ENCODE peak calls at places on chromosomes 2 and 18, in nine cellular contexts. One of them, this sample, is unnamed.

GRCh38 chr2:112941753-112942653 is 31.0 kb downstream of the IL37 start:
- DNase-seq in NCI-H1436 treated with DMSO at 0.1 percent for 48 hours: no peak
- DNase-seq in EH: peak
- DNase-seq in iris pigment epithelial cell: peak
- DNase-seq in right atrium auricular region: no peak
- DNase-seq in endothelial cell: peak
- DNase-seq in AG08395: peak
- DNase-seq in transverse colon: peak
- DNase-seq in NCI-H2081: peak
- DNase-seq in this sample: peak

GRCh38 chr2:120846406-120847095 is 110.9 kb downstream of the GLI2 start:
- DNase-seq in NCI-H1436 treated with DMSO at 0.1 percent for 48 hours: no peak
- DNase-seq in EH: no peak
- DNase-seq in iris pigment epithelial cell: no peak
- DNase-seq in right atrium auricular region: no peak
- DNase-seq in endothelial cell: no peak
- DNase-seq in AG08395: no peak
- DNase-seq in transverse colon: no peak
- DNase-seq in NCI-H2081: no peak
- DNase-seq in this sample: no peak

GRCh38 chr18:54260376-54261072 is 8.8 kb upstream of the POLI start:
- DNase-seq in NCI-H1436 treated with DMSO at 0.1 percent for 48 hours: no peak
- DNase-seq in EH: no peak
- DNase-seq in iris pigment epithelial cell: peak
- DNase-seq in right atrium auricular region: no peak
- DNase-seq in endothelial cell: no peak
- DNase-seq in AG08395: no peak
- DNase-seq in transverse colon: no peak
- DNase-seq in NCI-H2081: no peak
- DNase-seq in this sample: no peak

GRCh38 chr2:2806711-2807110 is 475.6 kb upstream of the MYT1L start:
- DNase-seq in NCI-H1436 treated with DMSO at 0.1 percent for 48 hours: no peak
- DNase-seq in EH: no peak
- DNase-seq in iris pigment epithelial cell: no peak
- DNase-seq in right atrium auricular region: peak
- DNase-seq in endothelial cell: no peak
- DNase-seq in AG08395: no peak
- DNase-seq in transverse colon: no peak
- DNase-seq in NCI-H2081: no peak
- DNase-seq in this sample: no peak

GRCh38 chr2:180622122-180622918 is 358.1 kb upstream of the UBE2E3 start:
- DNase-seq in NCI-H1436 treated with DMSO at 0.1 percent for 48 hours: no peak
- DNase-seq in EH: peak
- DNase-seq in iris pigment epithelial cell: peak
- DNase-seq in right atrium auricular region: no peak
- DNase-seq in endothelial cell: no peak
- DNase-seq in AG08395: peak
- DNase-seq in transverse colon: no peak
- DNase-seq in NCI-H2081: no peak
- DNase-seq in this sample: peak

GRCh38 chr18:36211612-36212065 is 24.3 kb downstream of the MOCOS start:
- DNase-seq in NCI-H1436 treated with DMSO at 0.1 percent for 48 hours: no peak
- DNase-seq in EH: peak
- DNase-seq in iris pigment epithelial cell: peak
- DNase-seq in right atrium auricular region: no peak
- DNase-seq in endothelial cell: no peak
- DNase-seq in AG08395: peak
- DNase-seq in transverse colon: no peak
- DNase-seq in NCI-H2081: no peak
- DNase-seq in this sample: peak

GRCh38 chr18:73615506-73615905 is 532.1 kb downstream of the FBXO15 start:
- DNase-seq in NCI-H1436 treated with DMSO at 0.1 percent for 48 hours: no peak
- DNase-seq in EH: peak
- DNase-seq in iris pigment epithelial cell: no peak
- DNase-seq in right atrium auricular region: no peak
- DNase-seq in endothelial cell: no peak
- DNase-seq in AG08395: no peak
- DNase-seq in transverse colon: no peak
- DNase-seq in NCI-H2081: no peak
- DNase-seq in this sample: no peak

GRCh38 chr2:63980794-63981193 is 38.4 kb downstream of the VPS54 start:
- DNase-seq in NCI-H1436 treated with DMSO at 0.1 percent for 48 hours: no peak
- DNase-seq in EH: no peak
- DNase-seq in iris pigment epithelial cell: no peak
- DNase-seq in right atrium auricular region: no peak
- DNase-seq in endothelial cell: no peak
- DNase-seq in AG08395: no peak
- DNase-seq in transverse colon: no peak
- DNase-seq in NCI-H2081: no peak
- DNase-seq in this sample: no peak

GRCh38 chr2:207765541-207765940 is 4.2 kb downstream of the FZD5 start:
- DNase-seq in NCI-H1436 treated with DMSO at 0.1 percent for 48 hours: no peak
- DNase-seq in EH: no peak
- DNase-seq in iris pigment epithelial cell: no peak
- DNase-seq in right atrium auricular region: no peak
- DNase-seq in endothelial cell: no peak
- DNase-seq in AG08395: no peak
- DNase-seq in transverse colon: peak
- DNase-seq in NCI-H2081: no peak
- DNase-seq in this sample: no peak

GRCh38 chr18:22559414-22560282 is 141.9 kb upstream of the CTAGE1 start:
- DNase-seq in NCI-H1436 treated with DMSO at 0.1 percent for 48 hours: no peak
- DNase-seq in EH: peak
- DNase-seq in iris pigment epithelial cell: peak
- DNase-seq in right atrium auricular region: peak
- DNase-seq in endothelial cell: peak
- DNase-seq in AG08395: peak
- DNase-seq in transverse colon: peak
- DNase-seq in NCI-H2081: no peak
- DNase-seq in this sample: peak

GRCh38 chr18:23703057-23703986 is 14.1 kb downstream of the LAMA3 start:
- DNase-seq in NCI-H1436 treated with DMSO at 0.1 percent for 48 hours: no peak
- DNase-seq in EH: peak
- DNase-seq in iris pigment epithelial cell: peak
- DNase-seq in right atrium auricular region: no peak
- DNase-seq in endothelial cell: peak
- DNase-seq in AG08395: peak
- DNase-seq in transverse colon: no peak
- DNase-seq in NCI-H2081: peak
- DNase-seq in this sample: no peak

GRCh38 chr2:1769703-1770422 is 25.5 kb upstream of the PXDN start:
- DNase-seq in NCI-H1436 treated with DMSO at 0.1 percent for 48 hours: no peak
- DNase-seq in EH: peak
- DNase-seq in iris pigment epithelial cell: peak
- DNase-seq in right atrium auricular region: no peak
- DNase-seq in endothelial cell: peak
- DNase-seq in AG08395: peak
- DNase-seq in transverse colon: peak
- DNase-seq in NCI-H2081: peak
- DNase-seq in this sample: peak

GRCh38 chr2:10161206-10161931 is 38.8 kb downstream of the RRM2 start:
- DNase-seq in NCI-H1436 treated with DMSO at 0.1 percent for 48 hours: no peak
- DNase-seq in EH: peak
- DNase-seq in iris pigment epithelial cell: peak
- DNase-seq in right atrium auricular region: no peak
- DNase-seq in endothelial cell: no peak
- DNase-seq in AG08395: no peak
- DNase-seq in transverse colon: peak
- DNase-seq in NCI-H2081: no peak
- DNase-seq in this sample: no peak

GRCh38 chr18:629303-630150 is 27.9 kb upstream of the TYMS start:
- DNase-seq in NCI-H1436 treated with DMSO at 0.1 percent for 48 hours: no peak
- DNase-seq in EH: no peak
- DNase-seq in iris pigment epithelial cell: no peak
- DNase-seq in right atrium auricular region: no peak
- DNase-seq in endothelial cell: no peak
- DNase-seq in AG08395: no peak
- DNase-seq in transverse colon: no peak
- DNase-seq in NCI-H2081: no peak
- DNase-seq in this sample: no peak

GRCh38 chr2:207143474-207144190 is 22.1 kb downstream of the KLF7 start:
- DNase-seq in NCI-H1436 treated with DMSO at 0.1 percent for 48 hours: peak
- DNase-seq in EH: peak
- DNase-seq in iris pigment epithelial cell: peak
- DNase-seq in right atrium auricular region: peak
- DNase-seq in endothelial cell: peak
- DNase-seq in AG08395: peak
- DNase-seq in transverse colon: peak
- DNase-seq in NCI-H2081: peak
- DNase-seq in this sample: peak

GRCh38 chr2:196220671-196221070 is 49.3 kb upstream of the STK17B start:
- DNase-seq in NCI-H1436 treated with DMSO at 0.1 percent for 48 hours: no peak
- DNase-seq in EH: no peak
- DNase-seq in iris pigment epithelial cell: no peak
- DNase-seq in right atrium auricular region: no peak
- DNase-seq in endothelial cell: no peak
- DNase-seq in AG08395: no peak
- DNase-seq in transverse colon: no peak
- DNase-seq in NCI-H2081: no peak
- DNase-seq in this sample: no peak

GRCh38 chr2:128215897-128216645 is 102.6 kb downstream of the HS6ST1 start:
- DNase-seq in NCI-H1436 treated with DMSO at 0.1 percent for 48 hours: no peak
- DNase-seq in EH: peak
- DNase-seq in iris pigment epithelial cell: no peak
- DNase-seq in right atrium auricular region: no peak
- DNase-seq in endothelial cell: no peak
- DNase-seq in AG08395: no peak
- DNase-seq in transverse colon: no peak
- DNase-seq in NCI-H2081: no peak
- DNase-seq in this sample: no peak

GRCh38 chr2:136246086-136246669 is 128.2 kb upstream of the CXCR4 start:
- DNase-seq in NCI-H1436 treated with DMSO at 0.1 percent for 48 hours: no peak
- DNase-seq in EH: no peak
- DNase-seq in iris pigment epithelial cell: peak
- DNase-seq in right atrium auricular region: peak
- DNase-seq in endothelial cell: no peak
- DNase-seq in AG08395: no peak
- DNase-seq in transverse colon: peak
- DNase-seq in NCI-H2081: no peak
- DNase-seq in this sample: peak

GRCh38 chr2:46540496-46541342 is 61.4 kb downstream of the TMEM247 start:
- DNase-seq in NCI-H1436 treated with DMSO at 0.1 percent for 48 hours: no peak
- DNase-seq in EH: peak
- DNase-seq in iris pigment epithelial cell: peak
- DNase-seq in right atrium auricular region: peak
- DNase-seq in endothelial cell: no peak
- DNase-seq in AG08395: peak
- DNase-seq in transverse colon: no peak
- DNase-seq in NCI-H2081: no peak
- DNase-seq in this sample: peak

GRCh38 chr2:84785950-84786349 is 94.9 kb downstream of the TRABD2A start:
- DNase-seq in NCI-H1436 treated with DMSO at 0.1 percent for 48 hours: no peak
- DNase-seq in EH: no peak
- DNase-seq in iris pigment epithelial cell: no peak
- DNase-seq in right atrium auricular region: no peak
- DNase-seq in endothelial cell: no peak
- DNase-seq in AG08395: no peak
- DNase-seq in transverse colon: no peak
- DNase-seq in NCI-H2081: no peak
- DNase-seq in this sample: no peak

GRCh38 chr2:191297031-191297430 is 51.8 kb downstream of the MYO1B start:
- DNase-seq in NCI-H1436 treated with DMSO at 0.1 percent for 48 hours: no peak
- DNase-seq in EH: peak
- DNase-seq in iris pigment epithelial cell: peak
- DNase-seq in right atrium auricular region: no peak
- DNase-seq in endothelial cell: no peak
- DNase-seq in AG08395: no peak
- DNase-seq in transverse colon: no peak
- DNase-seq in NCI-H2081: no peak
- DNase-seq in this sample: no peak

GRCh38 chr2:158079672-158080071 is 22.0 kb upstream of the UPP2 start:
- DNase-seq in NCI-H1436 treated with DMSO at 0.1 percent for 48 hours: peak
- DNase-seq in EH: no peak
- DNase-seq in iris pigment epithelial cell: peak
- DNase-seq in right atrium auricular region: no peak
- DNase-seq in endothelial cell: no peak
- DNase-seq in AG08395: no peak
- DNase-seq in transverse colon: no peak
- DNase-seq in NCI-H2081: peak
- DNase-seq in this sample: peak

GRCh38 chr18:1048048-1048447 is 143.4 kb downstream of the ADCYAP1 start:
- DNase-seq in NCI-H1436 treated with DMSO at 0.1 percent for 48 hours: no peak
- DNase-seq in EH: peak
- DNase-seq in iris pigment epithelial cell: no peak
- DNase-seq in right atrium auricular region: no peak
- DNase-seq in endothelial cell: no peak
- DNase-seq in AG08395: no peak
- DNase-seq in transverse colon: no peak
- DNase-seq in NCI-H2081: no peak
- DNase-seq in this sample: no peak

GRCh38 chr2:235766206-235766794 is 272.5 kb downstream of the AGAP1 start:
- DNase-seq in NCI-H1436 treated with DMSO at 0.1 percent for 48 hours: peak
- DNase-seq in EH: peak
- DNase-seq in iris pigment epithelial cell: peak
- DNase-seq in right atrium auricular region: peak
- DNase-seq in endothelial cell: peak
- DNase-seq in AG08395: peak
- DNase-seq in transverse colon: peak
- DNase-seq in NCI-H2081: peak
- DNase-seq in this sample: peak

GRCh38 chr2:219205981-219206441 is 571 bp upstream of the ZFAND2B start:
- DNase-seq in NCI-H1436 treated with DMSO at 0.1 percent for 48 hours: no peak
- DNase-seq in EH: no peak
- DNase-seq in iris pigment epithelial cell: no peak
- DNase-seq in right atrium auricular region: no peak
- DNase-seq in endothelial cell: no peak
- DNase-seq in AG08395: no peak
- DNase-seq in transverse colon: no peak
- DNase-seq in NCI-H2081: no peak
- DNase-seq in this sample: no peak

GRCh38 chr2:42286268-42286946 is 74.6 kb downstream of the COX7A2L start:
- DNase-seq in NCI-H1436 treated with DMSO at 0.1 percent for 48 hours: no peak
- DNase-seq in EH: no peak
- DNase-seq in iris pigment epithelial cell: peak
- DNase-seq in right atrium auricular region: no peak
- DNase-seq in endothelial cell: no peak
- DNase-seq in AG08395: no peak
- DNase-seq in transverse colon: no peak
- DNase-seq in NCI-H2081: no peak
- DNase-seq in this sample: no peak

GRCh38 chr2:215811409-215812355 is 201.7 kb downstream of the MREG start:
- DNase-seq in NCI-H1436 treated with DMSO at 0.1 percent for 48 hours: no peak
- DNase-seq in EH: no peak
- DNase-seq in iris pigment epithelial cell: no peak
- DNase-seq in right atrium auricular region: no peak
- DNase-seq in endothelial cell: no peak
- DNase-seq in AG08395: no peak
- DNase-seq in transverse colon: no peak
- DNase-seq in NCI-H2081: no peak
- DNase-seq in this sample: no peak

GRCh38 chr18:49655266-49656097 is 93.6 kb downstream of the LIPG start:
- DNase-seq in NCI-H1436 treated with DMSO at 0.1 percent for 48 hours: no peak
- DNase-seq in EH: no peak
- DNase-seq in iris pigment epithelial cell: no peak
- DNase-seq in right atrium auricular region: no peak
- DNase-seq in endothelial cell: no peak
- DNase-seq in AG08395: no peak
- DNase-seq in transverse colon: no peak
- DNase-seq in NCI-H2081: no peak
- DNase-seq in this sample: no peak

GRCh38 chr2:241188386-241189092 is at the start of gene ANO7:
- DNase-seq in NCI-H1436 treated with DMSO at 0.1 percent for 48 hours: no peak
- DNase-seq in EH: no peak
- DNase-seq in iris pigment epithelial cell: no peak
- DNase-seq in right atrium auricular region: no peak
- DNase-seq in endothelial cell: no peak
- DNase-seq in AG08395: no peak
- DNase-seq in transverse colon: peak
- DNase-seq in NCI-H2081: no peak
- DNase-seq in this sample: no peak

GRCh38 chr2:104685591-104685990 is 168.3 kb upstream of the POU3F3 start:
- DNase-seq in NCI-H1436 treated with DMSO at 0.1 percent for 48 hours: no peak
- DNase-seq in EH: no peak
- DNase-seq in iris pigment epithelial cell: no peak
- DNase-seq in right atrium auricular region: no peak
- DNase-seq in endothelial cell: no peak
- DNase-seq in AG08395: no peak
- DNase-seq in transverse colon: no peak
- DNase-seq in NCI-H2081: no peak
- DNase-seq in this sample: no peak

GRCh38 chr2:217331577-217332139 is 471.8 kb upstream of the TNP1 start:
- DNase-seq in NCI-H1436 treated with DMSO at 0.1 percent for 48 hours: no peak
- DNase-seq in EH: peak
- DNase-seq in iris pigment epithelial cell: peak
- DNase-seq in right atrium auricular region: no peak
- DNase-seq in endothelial cell: no peak
- DNase-seq in AG08395: peak
- DNase-seq in transverse colon: no peak
- DNase-seq in NCI-H2081: no peak
- DNase-seq in this sample: peak